ENCODE peak calls at places on chromosomes 16 and 17, in six cellular contexts. K is COR-L47, E is KG1, R is RWPE1, W is KBM-7, U is spleen. T is an unnamed sample.

GRCh38 chr16:727291-727977 is 528 bp downstream of the HAGHL start:
- DNase-seq in E (no peak), K (no peak), R (no peak), W (no peak), U (peak; percentile 87), T (no peak)

GRCh38 chr16:20359997-20360396 is 7.5 kb upstream of the UMOD start:
- DNase-seq in U (no peak), R (no peak), E (no peak), K (no peak), W (no peak), T (no peak)

GRCh38 chr16:56589141-56590039 is at the start of gene MT3:
- DNase-seq in W (no peak), U (no peak), E (no peak), R (no peak), K (peak; percentile 66), T (no peak)

GRCh38 chr16:21158208-21159110 is at the start of gene LDAF1:
- DNase-seq in U (peak; percentile 97), W (peak; percentile 91), R (peak; percentile 81), E (peak; percentile 58), K (peak; percentile 10), T (peak; percentile 76)

GRCh38 chr17:47730681-47731080 is 2.4 kb upstream of the TBX21 start:
- DNase-seq in E (no peak), U (peak; percentile 68), K (no peak), W (no peak), R (no peak), T (no peak)

GRCh38 chr17:78179372-78179771 is 7.5 kb downstream of the TK1 start:
- DNase-seq in E (no peak), K (no peak), W (no peak), U (no peak), R (no peak), T (no peak)

GRCh38 chr17:68777243-68777855 is 176.2 kb upstream of the FAM20A start:
- DNase-seq in U (no peak), R (peak; percentile 40), W (peak; percentile 88), K (peak; percentile 58), E (no peak), T (no peak)

GRCh38 chr17:43615330-43615729 is 46.4 kb downstream of the MEOX1 start:
- DNase-seq in K (no peak), W (no peak), R (peak; percentile 89), E (no peak), U (no peak), T (no peak)

GRCh38 chr17:40820228-40820838 is 2.1 kb downstream of the KRT10 start:
- DNase-seq in U (no peak), W (no peak), E (no peak), R (no peak), K (no peak), T (no peak)

GRCh38 chr16:89289428-89290395 is 72.2 kb downstream of the ZNF778 start:
- DNase-seq in E (no peak), K (peak; percentile 13), W (peak; percentile 76), U (peak; percentile 92), R (peak; percentile 86), T (peak; percentile 58)

T was measured in stimulated activated naive CD4-positive, alpha-beta T cell treated with Interleukin-2 at 50 U/mL for 16 hours.